ENCODE peak calls at places on chromosomes 11 and 22, in five cellular contexts. F, N, O, W and T are unnamed samples.

GRCh38 chr11:26188559-26188958 is 143.4 kb upstream of the ANO3 start:
- DNase-seq in F (no peak), O (no peak), W (no peak), N (no peak), T (no peak)

GRCh38 chr11:7986768-7987559 is at the start of gene EIF3F:
- DNase-seq in N (peak; percentile 100), W (peak; percentile 96), F (peak; percentile 99), O (peak; percentile 99), T (peak; percentile 99)

GRCh38 chr22:26066534-26066933 is 102.7 kb upstream of the SEZ6L start:
- DNase-seq in O (no peak), F (no peak), W (no peak), N (no peak), T (no peak)

GRCh38 chr22:23522642-23523251 is 57.3 kb downstream of the IGLL1 start:
- DNase-seq in O (no peak), W (no peak), N (no peak), F (no peak), T (no peak)

GRCh38 chr22:25167082-25167481 is 32.6 kb upstream of the CRYBB3 start:
- DNase-seq in W (no peak), O (no peak), N (peak; percentile 62), F (no peak), T (peak; percentile 50)

GRCh38 chr22:24096401-24097115 is 84.7 kb upstream of the SUSD2 start:
- DNase-seq in F (no peak), O (no peak), N (no peak), W (no peak), T (no peak)

GRCh38 chr11:20367313-20367948 is 3.9 kb downstream of the HTATIP2 start:
- DNase-seq in W (peak; percentile 74), N (peak; percentile 82), O (peak; percentile 58), F (no peak), T (peak; percentile 91)

GRCh38 chr11:66628061-66628603 is 10.4 kb upstream of the RBM4 start:
- DNase-seq in O (no peak), W (no peak), F (no peak), N (no peak), T (no peak)

GRCh38 chr11:48088682-48089050 is 108.3 kb downstream of the PTPRJ start:
- DNase-seq in F (no peak), O (no peak), N (no peak), W (no peak), T (no peak)

DNA sequence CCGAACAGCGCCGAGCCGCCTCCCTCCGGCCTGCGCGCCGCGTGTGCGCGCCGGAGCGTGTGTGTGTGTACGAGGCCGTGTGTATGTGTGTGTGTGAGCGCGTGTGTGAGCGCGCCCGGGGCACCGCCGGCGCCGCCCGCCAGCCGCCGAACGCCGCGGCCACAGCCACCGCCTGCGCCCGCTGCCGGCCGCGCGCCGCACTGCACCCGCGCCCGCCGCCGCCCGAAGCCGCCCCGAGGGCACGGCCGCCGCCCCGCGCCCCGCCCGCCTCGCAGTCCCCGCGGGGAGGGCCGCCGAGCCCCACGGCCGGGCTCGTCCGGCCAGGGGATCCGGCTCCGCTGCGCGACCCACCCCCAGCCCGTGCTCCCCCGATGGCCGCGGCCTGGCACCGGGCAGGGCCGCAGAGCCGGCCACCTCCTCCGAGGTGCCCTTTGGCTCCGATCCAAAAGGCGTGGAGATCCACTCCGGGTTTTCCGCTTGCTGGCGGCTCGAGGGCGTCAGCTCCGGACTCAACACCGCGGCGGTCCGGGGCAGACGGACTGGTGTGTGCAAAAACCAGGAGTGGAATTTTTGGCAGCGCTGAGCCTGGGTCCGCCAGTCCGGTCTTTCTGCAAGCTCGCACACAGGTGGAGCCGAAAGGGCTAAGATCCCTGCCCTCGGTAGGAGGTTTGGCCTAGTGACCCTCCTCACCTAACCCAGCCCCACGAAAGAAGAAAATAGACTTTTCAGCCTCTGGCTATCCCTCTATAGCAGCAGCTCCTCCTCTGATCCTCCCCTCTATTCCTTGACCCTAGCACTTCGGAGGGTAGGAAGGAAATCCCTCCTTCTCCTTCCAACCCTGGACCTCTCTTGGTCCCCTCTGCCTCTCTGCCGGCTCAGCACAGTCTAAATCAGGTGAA is at the start of gene SYT7:
- DNase-seq in N (peak; percentile 63), F (peak; percentile 97), O (peak; percentile 96), W (peak; percentile 95), T (peak; percentile 95)
- TF ChIP-seq CTCF in N (peak; percentile 75), F (peak; percentile 47), O (no peak), W (peak; percentile 8), T (no peak)

DNA sequence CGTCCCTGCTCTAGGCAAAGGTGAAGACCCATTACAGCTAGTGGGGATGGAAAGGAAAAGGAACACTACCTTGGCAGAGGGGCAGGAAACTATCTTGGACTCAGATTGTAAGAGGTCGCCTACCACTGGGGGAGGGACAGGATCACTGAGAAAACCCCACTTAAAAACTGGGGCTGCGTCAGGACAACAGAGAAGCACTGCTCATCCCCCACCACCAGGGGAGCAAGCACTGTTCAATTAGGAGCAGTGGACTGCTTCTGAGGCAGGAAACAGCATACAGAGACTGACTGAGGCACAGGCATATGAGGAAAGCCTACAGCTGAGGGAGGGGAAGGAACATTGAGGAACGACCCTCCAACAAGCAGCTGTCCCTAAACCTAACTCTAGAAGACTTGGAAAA is 20.8 kb upstream of the DLAT start:
- DNase-seq in W (no peak), N (no peak), O (no peak), F (no peak), T (no peak)
- TF ChIP-seq CTCF in W (no peak), N (peak; percentile 61), O (peak; percentile 50), F (no peak), T (no peak)

DNA sequence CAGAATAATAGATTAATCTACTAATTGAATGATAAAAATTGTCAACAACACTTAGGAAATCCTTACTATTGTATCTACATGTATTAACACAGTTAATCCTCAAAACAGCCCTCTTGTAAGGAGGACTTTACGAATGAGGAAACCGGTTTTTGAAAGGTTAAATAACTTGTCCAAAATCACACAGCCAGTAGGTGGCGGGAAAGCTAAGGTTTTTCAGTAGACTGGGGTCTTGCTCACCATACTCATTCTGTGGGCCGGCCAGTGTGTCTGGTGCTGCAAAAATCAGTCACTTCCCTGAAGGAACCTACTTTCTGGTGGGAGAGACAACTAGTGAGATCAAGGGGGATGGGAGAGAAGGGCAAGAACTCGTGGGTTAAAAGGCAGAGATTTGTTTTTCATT is 3.8 kb downstream of the DCPS start:
- DNase-seq in N (no peak), W (no peak), O (no peak), F (no peak), T (peak; percentile 45)
- TF ChIP-seq CTCF in N (no peak), W (no peak), O (peak; percentile 61), F (peak; percentile 10), T (peak; percentile 28)

GRCh38 chr22:31148953-31149627 is 8.8 kb upstream of the PLA2G3 start:
- DNase-seq in F (no peak), N (peak; percentile 67), W (peak; percentile 80), O (peak; percentile 54), T (peak; percentile 75)
- TF ChIP-seq CTCF in F (peak; percentile 98), N (peak; percentile 93), W (peak; percentile 83), O (peak; percentile 100), T (peak; percentile 92)

GRCh38 chr11:820655-821512 is 2.2 kb downstream of the PNPLA2 start:
- DNase-seq in O (no peak), F (no peak), N (no peak), W (no peak), T (peak; percentile 91)

GRCh38 chr11:821513-822371 is 3.0 kb downstream of the PNPLA2 start:
- DNase-seq in N (no peak), O (no peak), W (no peak), F (no peak), T (no peak)

GRCh38 chr11:819943-820649 is 1.4 kb downstream of the PNPLA2 start:
- DNase-seq in N (no peak), O (no peak), W (peak; percentile 86), F (peak; percentile 96), T (peak; percentile 91)

GRCh38 chr11:818396-819128 is at the start of gene PNPLA2:
- DNase-seq in W (peak; percentile 68), N (no peak), O (no peak), F (no peak), T (peak; percentile 68)

GRCh38 chr11:819129-819931 is 616 bp downstream of the PNPLA2 start:
- DNase-seq in W (peak; percentile 92), F (peak; percentile 96), N (no peak), O (peak; percentile 48), T (peak; percentile 89)
- TF ChIP-seq CTCF in W (peak; percentile 29), F (peak; percentile 27), N (no peak), O (peak; percentile 10), T (no peak)